ENCODE peak calls at places on chromosomes 4 and X, in ten cellular contexts. Y is pancreas, T is NB4, P is IMR-90, D is astrocyte of the spinal cord, M is uterus, I is endodermal cell, B is sigmoid colon, C is left lung, J is GM23338. N is an unnamed sample.

GRCh38 chr4:46254788-46255187 is 130.9 kb upstream of the GABRG1 start:
- DNase-seq in Y (no peak), C (no peak), B (no peak), D (peak; percentile 51), I (no peak), T (no peak), P (peak; percentile 38), J (no peak), M (no peak), N (no peak)

GRCh38 chrX:40278340-40279090 is 180.8 kb upstream of the BCOR start:
- DNase-seq in P (no peak), J (no peak), I (no peak), M (no peak), C (no peak), D (peak; percentile 49), T (no peak), Y (no peak), B (no peak), N (peak; percentile 20)

GRCh38 chr4:98421106-98421505 is 159.9 kb downstream of the RAP1GDS1 start:
- DNase-seq in T (no peak), J (no peak), P (peak; percentile 77), D (peak; percentile 78), M (no peak), C (no peak), Y (no peak), I (no peak), B (no peak), N (peak; percentile 37)

GRCh38 chrX:101395789-101396188 is 5.0 kb downstream of the RPL36A start:
- DNase-seq in P (no peak), T (peak; percentile 71), D (no peak), M (no peak), I (no peak), Y (no peak), B (no peak), J (no peak), C (no peak), N (peak; percentile 46)

GRCh38 chr4:187183351-187183750 is 459.7 kb upstream of the FAT1 start:
- DNase-seq in T (no peak), Y (no peak), C (no peak), J (no peak), I (no peak), D (peak; percentile 75), B (no peak), M (no peak), P (no peak), N (no peak)

GRCh38 chr4:6561173-6561516 is 13.8 kb upstream of the MAN2B2 start:
- DNase-seq in T (peak; percentile 46), B (no peak), P (no peak), M (no peak), C (no peak), D (no peak), J (no peak), Y (no peak), I (no peak), N (no peak)

GRCh38 chrX:40171513-40172168 is 73.9 kb upstream of the BCOR start:
- DNase-seq in D (peak; percentile 33), B (peak; percentile 68), T (peak; percentile 71), M (peak; percentile 25), J (no peak), C (no peak), I (peak; percentile 72), P (no peak), Y (no peak), N (no peak)

GRCh38 chr4:52638717-52639116 is 20.4 kb downstream of the USP46 start:
- DNase-seq in B (no peak), D (no peak), Y (no peak), M (no peak), P (no peak), J (no peak), C (no peak), T (peak; percentile 58), I (no peak), N (no peak)

GRCh38 chr4:108881190-108881589 is 118.3 kb upstream of the ETNPPL start:
- DNase-seq in M (no peak), B (no peak), C (no peak), I (no peak), P (peak; percentile 96), J (no peak), Y (no peak), D (peak; percentile 69), T (no peak), N (peak; percentile 70)

GRCh38 chr4:932713-933070 is 432 bp downstream of the TMEM175 start:
- DNase-seq in C (no peak), I (no peak), B (no peak), M (no peak), Y (no peak), J (no peak), P (peak; percentile 23), T (no peak), D (no peak), N (no peak)

GRCh38 chr4:176205299-176205698 is 9.9 kb upstream of the SPATA4 start:
- DNase-seq in D (no peak), J (peak; percentile 33), P (no peak), B (no peak), I (peak; percentile 64), Y (no peak), C (no peak), T (no peak), M (no peak), N (no peak)

GRCh38 chr4:124104101-124104500 is 608.4 kb downstream of the ANKRD50 start:
- DNase-seq in Y (no peak), D (no peak), M (no peak), I (no peak), P (no peak), B (no peak), J (no peak), C (no peak), T (no peak), N (no peak)

GRCh38 chr4:82519072-82519471 is 42.7 kb downstream of the TMEM150C start:
- DNase-seq in D (peak; percentile 60), C (no peak), J (no peak), I (no peak), B (no peak), M (no peak), P (peak; percentile 37), T (no peak), Y (no peak), N (no peak)

GRCh38 chr4:174749091-174749490 is 80.0 kb downstream of the GLRA3 start:
- DNase-seq in Y (no peak), I (no peak), C (no peak), J (no peak), B (no peak), P (no peak), M (no peak), D (peak; percentile 76), T (no peak), N (no peak)

GRCh38 chrX:7132335-7133035 is 15.0 kb upstream of the STS start:
- DNase-seq in Y (peak; percentile 83), J (peak; percentile 71), D (peak; percentile 79), M (no peak), P (peak; percentile 73), B (no peak), I (peak; percentile 86), T (peak; percentile 46), C (peak; percentile 80), N (peak; percentile 75)

DNA sequence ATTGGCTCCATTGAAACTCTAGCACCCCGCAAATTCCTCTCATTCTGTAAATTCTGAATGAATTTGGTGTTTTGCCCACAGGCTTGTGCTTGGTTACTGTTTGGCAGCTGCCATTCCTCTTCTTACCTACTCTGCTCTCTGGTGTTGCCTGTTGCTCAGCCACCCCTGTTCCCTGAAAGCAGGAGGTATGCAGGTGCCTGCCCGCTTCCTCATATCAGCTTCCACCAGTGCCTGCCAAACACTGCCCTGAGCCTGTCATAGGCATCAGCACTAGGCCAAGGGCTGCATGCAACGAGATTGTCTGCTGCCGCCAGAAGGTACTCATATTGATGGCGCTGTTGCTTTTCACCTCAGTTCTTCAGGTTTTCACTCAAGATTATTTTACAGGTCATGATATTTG is 978.1 kb downstream of the C4orf33 start:
- DNase-seq in T (no peak), J (peak; percentile 31), B (no peak), P (no peak), D (no peak), C (no peak), I (no peak), Y (peak; percentile 67), M (no peak), N (no peak)
- TF ChIP-seq CTCF in T (no peak), J (no peak), B (no peak), P (no peak), D (no peak), C (no peak), I (no peak), Y (no peak), M (no peak), N (no peak)

DNA sequence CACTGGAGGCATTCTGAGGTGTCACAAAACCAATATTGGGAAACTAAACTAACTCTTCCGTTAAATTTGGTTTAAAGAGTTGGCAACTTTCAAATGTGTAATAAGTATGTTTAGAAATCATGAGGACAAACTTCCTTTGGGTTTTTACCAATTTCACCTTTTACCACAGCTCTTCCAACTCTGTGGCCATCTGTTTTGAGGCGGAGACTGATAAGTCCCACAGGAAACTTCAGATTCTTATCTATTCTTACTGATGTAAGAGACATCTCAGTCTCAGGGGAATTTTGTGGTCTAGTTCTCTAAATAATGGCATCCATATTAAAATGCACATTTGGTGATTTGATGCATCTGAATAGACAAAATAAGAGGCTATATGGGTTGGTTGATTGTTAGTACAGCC is 229.2 kb upstream of the AFF2 start:
- DNase-seq in I (no peak), Y (no peak), B (no peak), D (no peak), J (no peak), P (no peak), T (peak; percentile 87), C (no peak), M (no peak), N (no peak)
- H3K4me3 ChIP-seq in I (no peak overlapping the region), Y (no peak overlapping the region), B (no peak overlapping the region), D (no peak overlapping the region), J (no peak overlapping the region), P (no peak overlapping the region), T (no peak overlapping the region), C (no peak overlapping the region), M (no peak overlapping the region), N (no peak overlapping the region)

GRCh38 chrX:8971116-8971515 is 62.8 kb downstream of the FAM9B start:
- DNase-seq in Y (no peak), C (no peak), P (peak; percentile 67), T (peak; percentile 60), I (no peak), M (no peak), J (peak; percentile 61), B (no peak), D (peak; percentile 63), N (peak; percentile 67)
- TF ChIP-seq CTCF in Y (no peak), C (peak; percentile 38), P (peak; percentile 51), T (no peak), I (peak; percentile 74), M (peak; percentile 8), J (peak; percentile 66), B (peak; percentile 15), D (peak; percentile 30), N (peak; percentile 49)

DNA sequence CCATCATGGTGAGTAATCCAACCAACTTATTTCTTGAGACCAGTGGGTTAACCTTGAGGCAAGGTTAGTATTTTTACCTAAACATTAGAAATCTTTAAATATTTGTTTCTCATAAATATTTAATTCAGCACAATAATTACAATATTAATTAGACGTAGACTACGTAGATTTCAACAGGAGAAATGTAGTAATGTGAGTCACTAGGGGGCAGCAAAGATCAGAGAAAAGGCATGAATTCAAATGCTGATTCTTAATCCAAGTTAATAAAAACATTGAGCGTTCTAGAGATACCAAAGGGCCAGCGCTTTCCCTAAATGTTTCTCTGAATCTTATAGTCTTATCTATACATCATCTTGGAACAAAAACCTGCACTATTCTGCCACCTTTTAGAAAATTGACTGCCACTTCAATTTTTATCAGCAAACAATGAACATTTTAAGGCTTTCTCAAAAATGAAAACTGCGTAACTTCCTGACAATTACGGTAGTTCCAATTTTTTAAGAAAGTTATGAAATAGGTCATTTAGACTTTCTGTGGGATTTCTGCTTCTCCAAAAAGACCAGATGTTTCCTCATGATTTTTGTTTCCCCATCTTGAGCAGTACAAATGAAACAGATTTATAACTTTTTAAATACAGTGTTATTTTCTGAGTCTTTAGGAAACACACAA is 180.7 kb downstream of the GASK1B start:
- DNase-seq in B (no peak), T (peak; percentile 62), Y (peak; percentile 68), J (peak; percentile 84), M (peak; percentile 75), C (no peak), P (peak; percentile 77), I (no peak), D (peak; percentile 82), N (peak; percentile 90)
- H3K4me3 ChIP-seq in B (peak overlapping the region; percentile 31), T (no peak overlapping the region), Y (no peak overlapping the region), J (no peak overlapping the region), M (peak overlapping the region; percentile 40), C (peak overlapping the region; percentile 27), P (no peak overlapping the region), I (no peak overlapping the region), D (peak overlapping the region; percentile 10), N (peak overlapping the region; percentile 38)

N was measured in fibroblast of villous mesenchyme.